ENCODE peak calls at places on chromosomes 6 and 20, in eight cellular contexts. One of them, this sample, is unnamed.

GRCh38 chr6:28335040-28335563 is 846 bp downstream of the ZSCAN31 start:
- DNase-seq in ascending aorta: peak; percentile 98
- DNase-seq in sigmoid colon: no peak
- DNase-seq in fibroblast of lung: no peak
- DNase-seq in astrocyte of the spinal cord: no peak
- DNase-seq in progenitor cell of endocrine pancreas: no peak
- DNase-seq in mammary epithelial cell: no peak
- DNase-seq in BJ: no peak
- DNase-seq in this sample: no peak

GRCh38 chr6:131949615-131949908 is 1.6 kb downstream of the CCN2 start:
- DNase-seq in progenitor cell of endocrine pancreas: no peak
- DNase-seq in ascending aorta: no peak
- DNase-seq in mammary epithelial cell: no peak
- DNase-seq in BJ: peak; percentile 44
- DNase-seq in fibroblast of lung: peak; percentile 92
- DNase-seq in sigmoid colon: no peak
- DNase-seq in astrocyte of the spinal cord: no peak
- DNase-seq in this sample: no peak

GRCh38 chr6:127177929-127178231 is 59.4 kb downstream of the RSPO3 start:
- DNase-seq in mammary epithelial cell: no peak
- DNase-seq in BJ: no peak
- DNase-seq in sigmoid colon: no peak
- DNase-seq in astrocyte of the spinal cord: no peak
- DNase-seq in ascending aorta: no peak
- DNase-seq in fibroblast of lung: no peak
- DNase-seq in progenitor cell of endocrine pancreas: no peak
- DNase-seq in this sample: no peak

GRCh38 chr20:48919882-48920526 is 1.5 kb upstream of the ARFGEF2 start:
- DNase-seq in fibroblast of lung: no peak
- DNase-seq in astrocyte of the spinal cord: no peak
- DNase-seq in BJ: no peak
- DNase-seq in sigmoid colon: no peak
- DNase-seq in mammary epithelial cell: no peak
- DNase-seq in progenitor cell of endocrine pancreas: no peak
- DNase-seq in ascending aorta: no peak
- DNase-seq in this sample: no peak

GRCh38 chr20:61450549-61450948 is 198.5 kb downstream of the CDH4 start:
- DNase-seq in BJ: no peak
- DNase-seq in astrocyte of the spinal cord: no peak
- DNase-seq in fibroblast of lung: no peak
- DNase-seq in progenitor cell of endocrine pancreas: no peak
- DNase-seq in ascending aorta: no peak
- DNase-seq in sigmoid colon: no peak
- DNase-seq in mammary epithelial cell: no peak
- DNase-seq in this sample: no peak

GRCh38 chr6:16583151-16583762 is 178.0 kb downstream of the ATXN1 start:
- DNase-seq in mammary epithelial cell: no peak
- DNase-seq in sigmoid colon: no peak
- DNase-seq in astrocyte of the spinal cord: no peak
- DNase-seq in fibroblast of lung: no peak
- DNase-seq in BJ: no peak
- DNase-seq in progenitor cell of endocrine pancreas: no peak
- DNase-seq in ascending aorta: no peak
- DNase-seq in this sample: no peak

GRCh38 chr20:2559641-2560040 is 23.3 kb downstream of the TMC2 start:
- DNase-seq in mammary epithelial cell: no peak
- DNase-seq in BJ: no peak
- DNase-seq in sigmoid colon: no peak
- DNase-seq in astrocyte of the spinal cord: no peak
- DNase-seq in progenitor cell of endocrine pancreas: no peak
- DNase-seq in fibroblast of lung: no peak
- DNase-seq in ascending aorta: no peak
- DNase-seq in this sample: no peak

GRCh38 chr20:34485068-34485634 is 31.1 kb upstream of the DYNLRB1 start:
- DNase-seq in sigmoid colon: no peak
- DNase-seq in progenitor cell of endocrine pancreas: no peak
- DNase-seq in mammary epithelial cell: no peak
- DNase-seq in BJ: no peak
- DNase-seq in astrocyte of the spinal cord: no peak
- DNase-seq in fibroblast of lung: no peak
- DNase-seq in ascending aorta: no peak
- DNase-seq in this sample: no peak

GRCh38 chr6:130978180-130978579 is 84.9 kb downstream of the EPB41L2 start:
- DNase-seq in sigmoid colon: no peak
- DNase-seq in BJ: no peak
- DNase-seq in ascending aorta: no peak
- DNase-seq in astrocyte of the spinal cord: no peak
- DNase-seq in progenitor cell of endocrine pancreas: no peak
- DNase-seq in mammary epithelial cell: no peak
- DNase-seq in fibroblast of lung: no peak
- DNase-seq in this sample: no peak

GRCh38 chr6:54428437-54428836 is 120.2 kb downstream of the TINAG start:
- DNase-seq in mammary epithelial cell: no peak
- DNase-seq in BJ: no peak
- DNase-seq in ascending aorta: no peak
- DNase-seq in progenitor cell of endocrine pancreas: no peak
- DNase-seq in sigmoid colon: no peak
- DNase-seq in fibroblast of lung: no peak
- DNase-seq in astrocyte of the spinal cord: no peak
- DNase-seq in this sample: no peak

GRCh38 chr6:45618259-45618658 is 240.5 kb upstream of the SUPT3H start:
- DNase-seq in fibroblast of lung: no peak
- DNase-seq in BJ: no peak
- DNase-seq in mammary epithelial cell: no peak
- DNase-seq in sigmoid colon: no peak
- DNase-seq in ascending aorta: no peak
- DNase-seq in progenitor cell of endocrine pancreas: no peak
- DNase-seq in astrocyte of the spinal cord: no peak
- DNase-seq in this sample: no peak

GRCh38 chr6:3956054-3956453 is 106.9 kb downstream of the FAM50B start:
- DNase-seq in BJ: no peak
- DNase-seq in fibroblast of lung: no peak
- DNase-seq in astrocyte of the spinal cord: no peak
- DNase-seq in sigmoid colon: no peak
- DNase-seq in mammary epithelial cell: peak; percentile 93
- DNase-seq in ascending aorta: no peak
- DNase-seq in progenitor cell of endocrine pancreas: no peak
- DNase-seq in this sample: no peak

GRCh38 chr6:37713529-37714119 is 15.9 kb upstream of the MDGA1 start:
- DNase-seq in mammary epithelial cell: peak; percentile 57
- DNase-seq in sigmoid colon: no peak
- DNase-seq in astrocyte of the spinal cord: peak; percentile 59
- DNase-seq in BJ: peak; percentile 40
- DNase-seq in ascending aorta: no peak
- DNase-seq in progenitor cell of endocrine pancreas: no peak
- DNase-seq in fibroblast of lung: peak; percentile 95
- DNase-seq in this sample: no peak

GRCh38 chr6:53358440-53359087 is 9.8 kb upstream of the ELOVL5 start:
- DNase-seq in fibroblast of lung: no peak
- DNase-seq in astrocyte of the spinal cord: no peak
- DNase-seq in progenitor cell of endocrine pancreas: no peak
- DNase-seq in mammary epithelial cell: no peak
- DNase-seq in ascending aorta: no peak
- DNase-seq in BJ: no peak
- DNase-seq in sigmoid colon: no peak
- DNase-seq in this sample: no peak

GRCh38 chr20:41717464-41717863 is 99.3 kb upstream of the CHD6 start:
- DNase-seq in sigmoid colon: no peak
- DNase-seq in BJ: no peak
- DNase-seq in astrocyte of the spinal cord: no peak
- DNase-seq in mammary epithelial cell: no peak
- DNase-seq in fibroblast of lung: no peak
- DNase-seq in progenitor cell of endocrine pancreas: no peak
- DNase-seq in ascending aorta: no peak
- DNase-seq in this sample: no peak

GRCh38 chr6:110518281-110518623 is 41.8 kb upstream of the SLC22A16 start:
- DNase-seq in fibroblast of lung: no peak
- DNase-seq in BJ: no peak
- DNase-seq in mammary epithelial cell: no peak
- DNase-seq in progenitor cell of endocrine pancreas: no peak
- DNase-seq in sigmoid colon: no peak
- DNase-seq in ascending aorta: no peak
- DNase-seq in astrocyte of the spinal cord: no peak
- DNase-seq in this sample: no peak

GRCh38 chr6:158040051-158040803 is 58.6 kb downstream of the SYNJ2 start:
- DNase-seq in BJ: peak; percentile 92
- DNase-seq in progenitor cell of endocrine pancreas: no peak
- DNase-seq in mammary epithelial cell: peak; percentile 91
- DNase-seq in sigmoid colon: peak; percentile 71
- DNase-seq in ascending aorta: no peak
- DNase-seq in fibroblast of lung: peak; percentile 100
- DNase-seq in astrocyte of the spinal cord: peak; percentile 98
- DNase-seq in this sample: no peak

GRCh38 chr20:38970302-38970701 is 8.2 kb downstream of the DHX35 start:
- DNase-seq in fibroblast of lung: peak; percentile 87
- DNase-seq in astrocyte of the spinal cord: peak; percentile 58
- DNase-seq in progenitor cell of endocrine pancreas: no peak
- DNase-seq in ascending aorta: no peak
- DNase-seq in BJ: peak; percentile 74
- DNase-seq in mammary epithelial cell: peak; percentile 73
- DNase-seq in sigmoid colon: no peak
- DNase-seq in this sample: no peak

GRCh38 chr20:5691918-5692618 is 58.1 kb upstream of the SHLD1 start:
- DNase-seq in BJ: no peak
- DNase-seq in progenitor cell of endocrine pancreas: no peak
- DNase-seq in sigmoid colon: no peak
- DNase-seq in fibroblast of lung: no peak
- DNase-seq in mammary epithelial cell: no peak
- DNase-seq in astrocyte of the spinal cord: no peak
- DNase-seq in ascending aorta: no peak
- DNase-seq in this sample: no peak

GRCh38 chr6:33722103-33722646 is 10.7 kb upstream of the UQCC2 start:
- DNase-seq in sigmoid colon: no peak
- DNase-seq in BJ: no peak
- DNase-seq in fibroblast of lung: no peak
- DNase-seq in astrocyte of the spinal cord: no peak
- DNase-seq in ascending aorta: no peak
- DNase-seq in mammary epithelial cell: no peak
- DNase-seq in progenitor cell of endocrine pancreas: no peak
- DNase-seq in this sample: no peak

GRCh38 chr6:166580076-166581050 is 6.1 kb downstream of the RAMACL start:
- DNase-seq in mammary epithelial cell: no peak
- DNase-seq in BJ: no peak
- DNase-seq in astrocyte of the spinal cord: peak; percentile 46
- DNase-seq in ascending aorta: no peak
- DNase-seq in sigmoid colon: no peak
- DNase-seq in progenitor cell of endocrine pancreas: no peak
- DNase-seq in fibroblast of lung: peak; percentile 56
- DNase-seq in this sample: no peak

GRCh38 chr6:33116881-33117711 is 41.3 kb downstream of the HLA-DPB1 start:
- DNase-seq in sigmoid colon: no peak
- DNase-seq in ascending aorta: no peak
- DNase-seq in mammary epithelial cell: no peak
- DNase-seq in fibroblast of lung: peak; percentile 4
- DNase-seq in progenitor cell of endocrine pancreas: no peak
- DNase-seq in astrocyte of the spinal cord: no peak
- DNase-seq in BJ: no peak
- DNase-seq in this sample: no peak

GRCh38 chr6:31945507-31946369 is at the start of gene CFB:
- DNase-seq in fibroblast of lung: peak; percentile 80
- DNase-seq in mammary epithelial cell: peak; percentile 95
- DNase-seq in progenitor cell of endocrine pancreas: no peak
- DNase-seq in sigmoid colon: peak; percentile 93
- DNase-seq in BJ: no peak
- DNase-seq in astrocyte of the spinal cord: peak; percentile 70
- DNase-seq in ascending aorta: peak; percentile 75
- DNase-seq in this sample: no peak
- TF ChIP-seq CTCF in fibroblast of lung: no peak
- TF ChIP-seq CTCF in mammary epithelial cell: no peak
- TF ChIP-seq CTCF in progenitor cell of endocrine pancreas: no peak
- TF ChIP-seq CTCF in sigmoid colon: no peak
- TF ChIP-seq CTCF in BJ: no peak
- TF ChIP-seq CTCF in astrocyte of the spinal cord: no peak
- TF ChIP-seq CTCF in ascending aorta: no peak
- TF ChIP-seq CTCF in this sample: no peak

GRCh38 chr6:47079638-47080037 is 37.5 kb upstream of the ADGRF1 start:
- DNase-seq in progenitor cell of endocrine pancreas: no peak
- DNase-seq in ascending aorta: no peak
- DNase-seq in sigmoid colon: no peak
- DNase-seq in mammary epithelial cell: no peak
- DNase-seq in fibroblast of lung: no peak
- DNase-seq in astrocyte of the spinal cord: no peak
- DNase-seq in BJ: no peak
- DNase-seq in this sample: no peak
- TF ChIP-seq CTCF in progenitor cell of endocrine pancreas: peak; percentile 14
- TF ChIP-seq CTCF in ascending aorta: no peak
- TF ChIP-seq CTCF in sigmoid colon: no peak
- TF ChIP-seq CTCF in mammary epithelial cell: peak; percentile 19
- TF ChIP-seq CTCF in fibroblast of lung: no peak
- TF ChIP-seq CTCF in astrocyte of the spinal cord: no peak
- TF ChIP-seq CTCF in BJ: peak; percentile 12
- TF ChIP-seq CTCF in this sample: peak; percentile 15

GRCh38 chr20:36504295-36504694 is 37.0 kb upstream of the MYL9 start:
- DNase-seq in fibroblast of lung: no peak
- DNase-seq in sigmoid colon: no peak
- DNase-seq in BJ: no peak
- DNase-seq in ascending aorta: no peak
- DNase-seq in astrocyte of the spinal cord: no peak
- DNase-seq in mammary epithelial cell: no peak
- DNase-seq in progenitor cell of endocrine pancreas: no peak
- DNase-seq in this sample: no peak

GRCh38 chr20:36501367-36502006 is 39.8 kb upstream of the MYL9 start:
- DNase-seq in progenitor cell of endocrine pancreas: no peak
- DNase-seq in ascending aorta: no peak
- DNase-seq in sigmoid colon: peak; percentile 26
- DNase-seq in mammary epithelial cell: no peak
- DNase-seq in astrocyte of the spinal cord: no peak
- DNase-seq in fibroblast of lung: no peak
- DNase-seq in BJ: no peak
- DNase-seq in this sample: no peak

GRCh38 chr20:36507746-36508145 is 33.6 kb upstream of the MYL9 start:
- DNase-seq in BJ: no peak
- DNase-seq in ascending aorta: no peak
- DNase-seq in astrocyte of the spinal cord: no peak
- DNase-seq in fibroblast of lung: no peak
- DNase-seq in mammary epithelial cell: no peak
- DNase-seq in sigmoid colon: peak; percentile 48
- DNase-seq in progenitor cell of endocrine pancreas: no peak
- DNase-seq in this sample: no peak

GRCh38 chr20:36506253-36506652 is 35.1 kb upstream of the MYL9 start:
- DNase-seq in ascending aorta: no peak
- DNase-seq in astrocyte of the spinal cord: no peak
- DNase-seq in mammary epithelial cell: no peak
- DNase-seq in BJ: no peak
- DNase-seq in fibroblast of lung: no peak
- DNase-seq in sigmoid colon: no peak
- DNase-seq in progenitor cell of endocrine pancreas: no peak
- DNase-seq in this sample: no peak
- TF ChIP-seq CTCF in ascending aorta: no peak
- TF ChIP-seq CTCF in astrocyte of the spinal cord: peak; percentile 48
- TF ChIP-seq CTCF in mammary epithelial cell: peak; percentile 37
- TF ChIP-seq CTCF in BJ: peak; percentile 40
- TF ChIP-seq CTCF in fibroblast of lung: peak; percentile 27
- TF ChIP-seq CTCF in sigmoid colon: no peak
- TF ChIP-seq CTCF in progenitor cell of endocrine pancreas: peak; percentile 23
- TF ChIP-seq CTCF in this sample: no peak

DNA sequence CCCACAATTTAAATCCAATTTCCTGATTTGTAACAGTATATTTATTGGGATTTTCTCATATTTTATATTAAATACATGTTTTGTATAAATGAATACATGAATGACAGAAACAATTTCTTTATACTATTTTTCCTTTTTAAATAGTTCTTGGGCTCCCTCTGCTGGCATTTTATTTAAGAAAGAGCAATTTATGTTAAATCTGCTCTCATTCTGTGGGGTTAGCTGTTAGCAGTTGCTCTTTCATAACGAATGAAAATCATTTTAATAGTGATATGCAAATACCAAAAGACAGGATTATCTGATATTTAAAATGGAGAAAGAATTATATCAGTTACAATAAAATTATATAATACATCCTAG is 118.3 kb downstream of the RALGAPA2 start:
- DNase-seq in fibroblast of lung: peak; percentile 15
- DNase-seq in BJ: no peak
- DNase-seq in sigmoid colon: no peak
- DNase-seq in astrocyte of the spinal cord: peak; percentile 57
- DNase-seq in progenitor cell of endocrine pancreas: no peak
- DNase-seq in ascending aorta: no peak
- DNase-seq in mammary epithelial cell: no peak
- DNase-seq in this sample: no peak
- TF ChIP-seq CTCF in fibroblast of lung: no peak
- TF ChIP-seq CTCF in BJ: no peak
- TF ChIP-seq CTCF in sigmoid colon: no peak
- TF ChIP-seq CTCF in astrocyte of the spinal cord: peak; percentile 41
- TF ChIP-seq CTCF in progenitor cell of endocrine pancreas: peak; percentile 28
- TF ChIP-seq CTCF in ascending aorta: peak; percentile 11
- TF ChIP-seq CTCF in mammary epithelial cell: peak; percentile 32
- TF ChIP-seq CTCF in this sample: peak; percentile 37